ENCODE peak calls at places on chromosomes 7 and 10, in eight cellular contexts. H is SK-N-SH, T is H1, B is K562, O is HepG2, I is HCT116, F is GM12878, Q is endothelial cell of umbilical vein. R is an unnamed sample.

GRCh38 chr10:77494789-77495541 is 142.6 kb downstream of the KCNMA1 start:
- DNase-seq in H (no peak), T (no peak), B (no peak), O (no peak), I (no peak), F (no peak), Q (no peak), R (no peak)

GRCh38 chr10:5525581-5526271 is 965 bp downstream of the CALML3 start:
- DNase-seq in H (no peak), T (no peak), B (no peak), O (no peak), I (no peak), F (no peak), Q (no peak), R (no peak)

GRCh38 chr10:86970152-86970886 is 2.0 kb downstream of the ADIRF start:
- DNase-seq in H (no peak), T (peak), B (no peak), O (no peak), I (peak), F (no peak), Q (no peak), R (peak)

GRCh38 chr7:128737867-128738390 is 1.2 kb upstream of the CALU start:
- DNase-seq in H (no peak), T (no peak), B (peak), O (peak), I (peak), F (no peak), Q (peak), R (no peak)

GRCh38 chr10:22429981-22430421 is 84.7 kb downstream of the SPAG6 start:
- DNase-seq in H (no peak), T (no peak), B (peak), O (no peak), I (no peak), F (no peak), Q (no peak), R (no peak)

GRCh38 chr10:15859865-15860691 is at the start of gene MINDY3:
- DNase-seq in H (peak), T (peak), B (peak), O (peak), I (peak), F (peak), Q (peak), R (peak)

GRCh38 chr7:98294798-98295382 is 13.4 kb downstream of the BRI3 start:
- DNase-seq in H (peak), T (peak), B (peak), O (peak), I (peak), F (no peak), Q (peak), R (peak)

GRCh38 chr7:20164420-20165145 is 52.6 kb downstream of the MACC1 start:
- DNase-seq in H (no peak), T (no peak), B (no peak), O (no peak), I (no peak), F (no peak), Q (no peak), R (no peak)

GRCh38 chr7:111362660-111363059 is 199.6 kb downstream of the IMMP2L start:
- DNase-seq in H (no peak), T (no peak), B (peak), O (no peak), I (no peak), F (no peak), Q (no peak), R (no peak)

DNA sequence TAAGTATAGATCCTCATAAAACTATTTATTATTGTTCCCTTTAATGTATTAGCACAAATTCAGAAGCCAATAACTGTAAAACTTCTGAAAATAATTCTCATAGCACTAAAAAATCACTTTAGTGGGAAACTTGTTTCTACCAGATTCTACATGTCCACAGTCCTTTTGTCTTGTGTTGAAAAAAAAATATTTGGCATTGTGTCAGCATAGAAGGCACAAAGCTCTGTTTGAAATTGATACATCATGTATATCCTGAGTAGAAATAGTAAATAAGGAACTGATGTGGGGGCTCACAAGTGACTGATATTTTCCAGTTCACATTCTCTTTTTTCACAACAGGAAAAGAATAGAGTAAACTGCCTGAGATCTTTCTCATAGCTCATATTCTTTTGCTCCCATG is 134.6 kb downstream of the GRM3 start:
- DNase-seq in H (no peak), T (no peak), B (no peak), O (no peak), I (no peak), F (no peak), Q (no peak), R (no peak)
- H2AFZ ChIP-seq in H (no peak), T (no peak), B (no peak), O (no peak), I (no peak), F (no peak), Q (no peak), R (no peak)

DNA sequence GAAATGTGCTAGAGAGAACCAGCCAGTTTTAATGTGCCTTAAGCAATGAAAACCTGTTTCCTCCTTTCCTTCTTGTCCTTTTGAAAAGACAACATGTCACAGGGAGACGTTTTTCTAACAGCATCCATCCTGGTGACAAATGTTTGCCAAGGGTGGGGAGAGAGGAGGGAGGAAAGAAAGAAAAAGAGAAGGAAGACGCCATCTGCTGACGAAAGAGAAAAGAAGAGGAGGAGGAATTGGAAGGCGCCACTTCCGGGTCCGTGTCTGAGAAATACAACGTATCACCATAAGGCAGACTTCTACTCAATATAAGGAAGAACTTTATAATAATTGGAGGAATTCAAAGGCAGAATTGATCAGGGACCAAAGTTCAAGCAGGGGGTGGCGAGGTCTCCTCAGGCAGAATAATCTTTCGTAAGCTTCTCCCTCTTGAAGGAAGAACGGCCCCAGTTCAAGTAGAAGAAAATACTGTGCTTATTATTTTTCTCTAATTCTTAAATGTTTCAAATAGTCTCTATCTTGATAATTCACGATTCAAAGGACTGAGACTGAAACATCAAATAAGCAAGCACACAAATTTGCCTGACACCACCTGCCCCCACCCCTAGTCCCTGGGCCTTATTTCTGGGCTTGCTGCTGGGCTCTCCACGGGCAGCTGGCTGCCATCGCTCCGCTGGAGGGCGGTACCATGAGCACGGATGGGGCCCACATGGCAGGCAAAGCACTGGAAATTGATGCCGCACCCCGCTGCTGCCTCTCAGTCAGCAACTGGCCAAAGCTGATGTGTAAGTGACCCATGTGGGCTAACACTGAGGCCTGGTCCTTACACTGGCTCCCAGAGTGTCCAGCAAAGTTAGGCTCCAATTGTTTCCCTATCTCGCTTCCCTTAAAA is 273.7 kb upstream of the KLF14 start:
- DNase-seq in H (peak), T (peak), B (peak), O (peak), I (peak), F (peak), Q (peak), R (peak)
- TF ChIP-seq POLR2AphosphoS5 in H (no peak), T (no peak), B (no peak), O (no peak), I (peak), F (no peak), Q (no peak), R (no peak)

GRCh38 chr10:52567247-52567580 is 205.4 kb downstream of the MBL2 start:
- DNase-seq in H (no peak), T (no peak), B (no peak), O (no peak), I (no peak), F (no peak), Q (no peak), R (no peak)
- H3K4me2 ChIP-seq in H (no peak), T (no peak), B (no peak), O (no peak), I (no peak), F (no peak), Q (peak), R (no peak)

GRCh38 chr7:144546795-144547194 is 143.3 kb upstream of the NOBOX start:
- DNase-seq in H (no peak), T (no peak), B (no peak), O (no peak), I (no peak), F (no peak), Q (no peak), R (no peak)

GRCh38 chr7:144545330-144545729 is 141.8 kb upstream of the NOBOX start:
- DNase-seq in H (no peak), T (no peak), B (no peak), O (no peak), I (no peak), F (no peak), Q (no peak), R (no peak)

GRCh38 chr7:144547888-144548287 is 144.4 kb upstream of the NOBOX start:
- DNase-seq in H (no peak), T (no peak), B (no peak), O (no peak), I (no peak), F (no peak), Q (no peak), R (no peak)

DNA sequence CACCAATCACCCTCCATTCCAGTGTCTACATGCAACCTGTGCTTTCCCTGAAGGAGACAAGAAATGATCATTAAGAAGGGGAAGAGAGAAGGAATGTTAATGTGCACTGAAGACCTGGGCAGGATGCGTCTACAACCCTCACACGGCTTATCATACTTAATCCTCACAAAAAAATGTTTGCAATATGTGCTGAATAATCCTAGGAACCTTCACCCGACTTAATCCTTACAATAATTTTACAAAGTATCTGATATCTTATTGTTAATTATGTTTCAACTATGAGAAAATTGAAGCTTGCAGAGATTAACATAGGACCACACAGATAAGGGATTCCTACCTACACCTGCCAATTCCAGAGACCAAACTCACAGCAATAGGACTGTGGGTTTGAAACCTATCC is 145.1 kb upstream of the NOBOX start:
- DNase-seq in H (no peak), T (no peak), B (no peak), O (no peak), I (no peak), F (no peak), Q (no peak), R (no peak)
- H2AFZ ChIP-seq in H (no peak), T (peak), B (no peak), O (no peak), I (no peak), F (no peak), Q (no peak), R (no peak)

GRCh38 chr10:50999163-50999562 is 75.1 kb upstream of the PRKG1 start:
- DNase-seq in H (no peak), T (no peak), B (no peak), O (no peak), I (no peak), F (no peak), Q (no peak), R (no peak)

GRCh38 chr10:51001587-51001986 is 72.7 kb upstream of the PRKG1 start:
- DNase-seq in H (peak), T (no peak), B (peak), O (no peak), I (no peak), F (no peak), Q (peak), R (peak)

GRCh38 chr10:51000976-51001375 is 73.3 kb upstream of the PRKG1 start:
- DNase-seq in H (no peak), T (no peak), B (no peak), O (no peak), I (no peak), F (no peak), Q (no peak), R (no peak)

GRCh38 chr10:50997461-50997860 is 76.8 kb upstream of the PRKG1 start:
- DNase-seq in H (no peak), T (no peak), B (no peak), O (no peak), I (no peak), F (no peak), Q (peak), R (no peak)

GRCh38 chr10:51000164-51000563 is 74.1 kb upstream of the PRKG1 start:
- DNase-seq in H (no peak), T (no peak), B (no peak), O (no peak), I (no peak), F (no peak), Q (no peak), R (no peak)
- TF ChIP-seq POLR2AphosphoS5 in H (no peak), T (no peak), B (no peak), O (no peak), I (no peak), F (no peak), Q (no peak), R (no peak)

GRCh38 chr7:91128574-91129348 is 135.5 kb upstream of the FZD1 start:
- DNase-seq in H (no peak), T (no peak), B (no peak), O (no peak), I (no peak), F (no peak), Q (no peak), R (peak)
- H3K4me2 ChIP-seq in H (no peak), T (no peak), B (no peak), O (no peak), I (no peak), F (no peak), Q (no peak), R (no peak)

R was measured in GM23338.